ENCODE peak calls at places on chromosomes 13 and 19, in five cellular contexts. One of them, this sample, is unnamed.

GRCh38 chr13:48297131-48297786 is 6.3 kb upstream of the RB1 start:
- DNase-seq in GM12891: no peak
- DNase-seq in Right ventricle myocardium inferior: no peak
- DNase-seq in heart right ventricle: no peak
- DNase-seq in NB4: no peak
- DNase-seq in this sample: no peak

GRCh38 chr19:49749771-49750170 is 13.3 kb downstream of the TSKS start:
- DNase-seq in Right ventricle myocardium inferior: no peak
- DNase-seq in heart right ventricle: no peak
- DNase-seq in GM12891: no peak
- DNase-seq in NB4: no peak
- DNase-seq in this sample: no peak

GRCh38 chr13:79541426-79542049 is 60.6 kb downstream of the NDFIP2 start:
- DNase-seq in GM12891: no peak
- DNase-seq in NB4: peak; percentile 78
- DNase-seq in heart right ventricle: no peak
- DNase-seq in Right ventricle myocardium inferior: no peak
- DNase-seq in this sample: peak; percentile 15

GRCh38 chr19:30450101-30450500 is 77.9 kb downstream of the ZNF536 start:
- DNase-seq in NB4: no peak
- DNase-seq in GM12891: no peak
- DNase-seq in heart right ventricle: peak; percentile 74
- DNase-seq in Right ventricle myocardium inferior: no peak
- DNase-seq in this sample: peak; percentile 23

GRCh38 chr13:101415358-101416174 is 742 bp downstream of the NALCN start:
- DNase-seq in GM12891: no peak
- DNase-seq in Right ventricle myocardium inferior: peak; percentile 62
- DNase-seq in NB4: no peak
- DNase-seq in heart right ventricle: no peak
- DNase-seq in this sample: peak; percentile 10

GRCh38 chr13:76948139-76948538 is at the start of gene ACOD1:
- DNase-seq in NB4: peak; percentile 62
- DNase-seq in GM12891: no peak
- DNase-seq in heart right ventricle: no peak
- DNase-seq in Right ventricle myocardium inferior: no peak
- DNase-seq in this sample: no peak

GRCh38 chr19:43743059-43743458 is 11.7 kb downstream of the SMG9 start:
- DNase-seq in Right ventricle myocardium inferior: no peak
- DNase-seq in heart right ventricle: no peak
- DNase-seq in GM12891: no peak
- DNase-seq in NB4: no peak
- DNase-seq in this sample: no peak

GRCh38 chr13:23673354-23673753 is 103.1 kb downstream of the TNFRSF19 start:
- DNase-seq in NB4: no peak
- DNase-seq in heart right ventricle: peak; percentile 49
- DNase-seq in Right ventricle myocardium inferior: no peak
- DNase-seq in GM12891: no peak
- DNase-seq in this sample: no peak

GRCh38 chr13:82898625-82899024 is 983.6 kb downstream of the SLITRK1 start:
- DNase-seq in GM12891: no peak
- DNase-seq in heart right ventricle: no peak
- DNase-seq in Right ventricle myocardium inferior: no peak
- DNase-seq in NB4: no peak
- DNase-seq in this sample: no peak

GRCh38 chr19:19354007-19354406 is 33.4 kb downstream of the MAU2 start:
- DNase-seq in Right ventricle myocardium inferior: no peak
- DNase-seq in NB4: no peak
- DNase-seq in GM12891: no peak
- DNase-seq in heart right ventricle: no peak
- DNase-seq in this sample: no peak

GRCh38 chr13:109569938-109570711 is 216.3 kb downstream of the IRS2 start:
- DNase-seq in GM12891: peak; percentile 5
- DNase-seq in heart right ventricle: no peak
- DNase-seq in NB4: peak; percentile 19
- DNase-seq in Right ventricle myocardium inferior: peak; percentile 50
- DNase-seq in this sample: no peak

GRCh38 chr13:46571941-46572340 is 19.0 kb downstream of the LRCH1 start:
- DNase-seq in heart right ventricle: no peak
- DNase-seq in GM12891: no peak
- DNase-seq in Right ventricle myocardium inferior: no peak
- DNase-seq in NB4: no peak
- DNase-seq in this sample: no peak

GRCh38 chr13:53144826-53145225 is 116.2 kb downstream of the OLFM4 start:
- DNase-seq in GM12891: no peak
- DNase-seq in NB4: no peak
- DNase-seq in heart right ventricle: no peak
- DNase-seq in Right ventricle myocardium inferior: no peak
- DNase-seq in this sample: no peak

GRCh38 chr13:98071316-98071715 is 71.6 kb upstream of the FARP1 start:
- DNase-seq in GM12891: no peak
- DNase-seq in heart right ventricle: no peak
- DNase-seq in Right ventricle myocardium inferior: no peak
- DNase-seq in NB4: no peak
- DNase-seq in this sample: no peak

GRCh38 chr13:96898212-96898611 is 96.1 kb downstream of the OXGR1 start:
- DNase-seq in NB4: no peak
- DNase-seq in Right ventricle myocardium inferior: no peak
- DNase-seq in GM12891: no peak
- DNase-seq in heart right ventricle: no peak
- DNase-seq in this sample: no peak

GRCh38 chr13:26445092-26445491 is 112.4 kb upstream of the WASF3 start:
- DNase-seq in heart right ventricle: no peak
- DNase-seq in NB4: no peak
- DNase-seq in GM12891: no peak
- DNase-seq in Right ventricle myocardium inferior: no peak
- DNase-seq in this sample: no peak

GRCh38 chr19:29845576-29846176 is 33.9 kb downstream of the CCNE1 start:
- DNase-seq in Right ventricle myocardium inferior: no peak
- DNase-seq in NB4: peak; percentile 48
- DNase-seq in heart right ventricle: peak; percentile 11
- DNase-seq in GM12891: no peak
- DNase-seq in this sample: no peak

GRCh38 chr13:74555291-74556001 is 421.2 kb upstream of the KLF12 start:
- DNase-seq in Right ventricle myocardium inferior: peak; percentile 65
- DNase-seq in heart right ventricle: no peak
- DNase-seq in GM12891: no peak
- DNase-seq in NB4: peak; percentile 67
- DNase-seq in this sample: no peak

GRCh38 chr13:97953376-97953970 is at the start of gene IPO5:
- DNase-seq in heart right ventricle: no peak
- DNase-seq in Right ventricle myocardium inferior: no peak
- DNase-seq in NB4: no peak
- DNase-seq in GM12891: no peak
- DNase-seq in this sample: peak; percentile 3

GRCh38 chr13:80337011-80337688 is 3.8 kb downstream of the SPRY2 start:
- DNase-seq in Right ventricle myocardium inferior: no peak
- DNase-seq in GM12891: no peak
- DNase-seq in NB4: no peak
- DNase-seq in heart right ventricle: no peak
- DNase-seq in this sample: peak; percentile 9

GRCh38 chr19:49107625-49108459 is 6.3 kb upstream of the LIN7B start:
- DNase-seq in heart right ventricle: no peak
- DNase-seq in Right ventricle myocardium inferior: no peak
- DNase-seq in NB4: no peak
- DNase-seq in GM12891: no peak
- DNase-seq in this sample: no peak

GRCh38 chr19:8302357-8302691 is 5.8 kb downstream of the CD320 start:
- DNase-seq in Right ventricle myocardium inferior: peak; percentile 74
- DNase-seq in heart right ventricle: peak; percentile 73
- DNase-seq in NB4: peak; percentile 25
- DNase-seq in GM12891: no peak
- DNase-seq in this sample: no peak

GRCh38 chr13:39362652-39363390 is 240.2 kb downstream of the LHFPL6 start:
- DNase-seq in heart right ventricle: no peak
- DNase-seq in NB4: no peak
- DNase-seq in GM12891: no peak
- DNase-seq in Right ventricle myocardium inferior: no peak
- DNase-seq in this sample: no peak

GRCh38 chr13:30192320-30193093 is 114.8 kb downstream of the KATNAL1 start:
- DNase-seq in heart right ventricle: no peak
- DNase-seq in GM12891: no peak
- DNase-seq in NB4: no peak
- DNase-seq in Right ventricle myocardium inferior: no peak
- DNase-seq in this sample: no peak

GRCh38 chr19:42764836-42765235 is 642 bp downstream of the PSG8 start:
- DNase-seq in Right ventricle myocardium inferior: no peak
- DNase-seq in GM12891: no peak
- DNase-seq in heart right ventricle: no peak
- DNase-seq in NB4: no peak
- DNase-seq in this sample: no peak

GRCh38 chr19:32969549-32969948 is 2.2 kb downstream of the CEP89 start:
- DNase-seq in GM12891: no peak
- DNase-seq in NB4: no peak
- DNase-seq in heart right ventricle: no peak
- DNase-seq in Right ventricle myocardium inferior: no peak
- DNase-seq in this sample: no peak